ENCODE peak calls at places on chromosomes 1 and 21, in four cellular contexts. D is GM12864, U is omental fat pad, X is endothelial cell. A is an unnamed sample.

GRCh38 chr1:167105150-167105840 is 11.4 kb downstream of the STYXL2 start:
- DNase-seq in X (no peak), U (no peak), D (no peak), A (no peak)

GRCh38 chr1:110746644-110747259 is 72.0 kb upstream of the KCNA3 start:
- DNase-seq in D (no peak), X (peak), U (no peak), A (peak)

GRCh38 chr1:30984167-30984870 is 75.8 kb upstream of the SDC3 start:
- DNase-seq in D (no peak), X (no peak), U (no peak), A (no peak)

GRCh38 chr1:221439008-221439733 is 302.7 kb downstream of the DUSP10 start:
- DNase-seq in D (peak), X (no peak), U (peak), A (peak)

GRCh38 chr1:8155528-8156186 is 129.5 kb upstream of the ERRFI1 start:
- DNase-seq in X (no peak), U (no peak), D (no peak), A (no peak)

GRCh38 chr21:10521091-10521598 is at the start of gene TPTE:
- DNase-seq in X (no peak), U (no peak), D (no peak), A (no peak)

GRCh38 chr1:33165809-33166208 is 16.0 kb downstream of the TRIM62 start:
- DNase-seq in D (no peak), X (no peak), U (no peak), A (no peak)

GRCh38 chr21:42669069-42669468 is 15.6 kb downstream of the PDE9A start:
- DNase-seq in D (no peak), U (no peak), X (no peak), A (no peak)

GRCh38 chr1:48688102-48688760 is 88.5 kb downstream of the BEND5 start:
- DNase-seq in U (no peak), D (no peak), X (no peak), A (no peak)

GRCh38 chr1:234628099-234628498 is 18.1 kb upstream of the IRF2BP2 start:
- DNase-seq in U (no peak), X (no peak), D (no peak), A (peak)

GRCh38 chr1:234976880-234977680 is 151.6 kb downstream of the TOMM20 start:
- DNase-seq in U (no peak), X (no peak), D (no peak), A (no peak)

GRCh38 chr1:99764439-99764838 is 2.0 kb downstream of the FRRS1 start:
- DNase-seq in X (no peak), D (no peak), U (no peak), A (no peak)

GRCh38 chr1:236685917-236686814 is at the start of gene ACTN2:
- DNase-seq in X (peak), U (no peak), D (no peak), A (no peak)

GRCh38 chr1:115098979-115099692 is 9.8 kb upstream of the TSPAN2 start:
- DNase-seq in X (peak), U (no peak), D (peak), A (peak)

GRCh38 chr1:21175670-21176581 is 771 bp downstream of the EIF4G3 start:
- DNase-seq in X (peak), U (no peak), D (no peak), A (no peak)

GRCh38 chr1:3017440-3018050 is 3.7 kb upstream of the ACTRT2 start:
- DNase-seq in U (no peak), D (no peak), X (no peak), A (no peak)

GRCh38 chr1:43711049-43711448 is 3.7 kb downstream of the ST3GAL3 start:
- DNase-seq in U (no peak), X (no peak), D (no peak), A (peak)

GRCh38 chr21:33684923-33685560 is 42.7 kb downstream of the ITSN1 start:
- DNase-seq in U (no peak), D (no peak), X (no peak), A (no peak)

DNA sequence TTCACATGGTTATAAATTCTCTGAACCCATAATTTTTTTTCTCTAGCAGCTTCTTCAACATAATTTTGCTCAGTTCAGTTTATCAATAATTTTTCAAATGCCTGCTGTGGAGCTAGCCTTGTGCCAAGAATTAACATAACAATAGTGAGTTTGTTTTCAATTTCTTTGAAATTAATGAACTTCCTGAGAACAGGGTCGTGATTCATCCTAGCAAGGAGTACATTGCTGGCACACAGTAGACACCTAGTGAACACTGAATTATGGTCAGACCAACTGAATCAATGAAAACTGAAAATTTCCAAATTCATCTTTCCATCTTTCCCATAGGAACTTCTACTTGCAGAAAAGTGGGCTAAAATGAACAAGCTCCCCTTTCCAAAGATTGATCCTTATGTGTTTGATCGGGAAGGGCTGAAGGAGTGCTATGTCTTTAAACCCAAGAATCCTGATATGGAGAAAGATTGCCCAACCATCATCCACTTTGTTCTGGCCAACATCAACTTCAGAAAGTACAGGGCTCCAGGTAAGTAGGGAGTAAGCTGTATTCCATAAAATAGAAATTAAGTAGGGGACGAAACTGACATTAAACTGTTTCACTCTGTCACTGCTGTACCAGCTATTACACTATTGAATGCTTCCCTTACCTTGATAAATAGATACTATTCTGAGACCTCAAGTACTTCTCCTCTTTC is 148.7 kb downstream of the PLA2G4A start:
- DNase-seq in X (no peak), D (no peak), U (no peak), A (no peak)
- TF ChIP-seq CTCF in X (no peak), D (no peak), U (no peak), A (no peak)

DNA sequence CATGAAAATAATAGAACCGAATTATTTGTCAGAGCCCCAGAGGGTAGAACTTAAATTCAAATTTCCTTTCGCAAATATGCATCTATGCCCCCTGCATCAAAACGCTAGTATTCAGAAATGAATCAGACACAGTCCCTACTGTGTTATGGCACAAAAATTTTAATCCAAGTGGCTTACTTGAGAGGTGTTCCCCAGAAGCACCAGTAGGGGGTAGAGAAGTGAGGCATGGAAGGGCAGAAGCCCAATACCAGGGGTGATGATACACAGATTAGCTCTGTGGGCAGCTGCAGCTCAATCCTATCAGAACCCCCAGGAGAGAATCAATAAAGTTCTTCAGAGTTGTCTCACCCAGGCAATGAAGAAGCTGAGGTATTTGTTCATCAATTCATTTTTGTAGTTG is 342.2 kb downstream of the OMA1 start:
- DNase-seq in X (peak), D (no peak), U (no peak), A (no peak)
- TF ChIP-seq CTCF in X (peak), D (peak), U (no peak), A (peak)

DNA sequence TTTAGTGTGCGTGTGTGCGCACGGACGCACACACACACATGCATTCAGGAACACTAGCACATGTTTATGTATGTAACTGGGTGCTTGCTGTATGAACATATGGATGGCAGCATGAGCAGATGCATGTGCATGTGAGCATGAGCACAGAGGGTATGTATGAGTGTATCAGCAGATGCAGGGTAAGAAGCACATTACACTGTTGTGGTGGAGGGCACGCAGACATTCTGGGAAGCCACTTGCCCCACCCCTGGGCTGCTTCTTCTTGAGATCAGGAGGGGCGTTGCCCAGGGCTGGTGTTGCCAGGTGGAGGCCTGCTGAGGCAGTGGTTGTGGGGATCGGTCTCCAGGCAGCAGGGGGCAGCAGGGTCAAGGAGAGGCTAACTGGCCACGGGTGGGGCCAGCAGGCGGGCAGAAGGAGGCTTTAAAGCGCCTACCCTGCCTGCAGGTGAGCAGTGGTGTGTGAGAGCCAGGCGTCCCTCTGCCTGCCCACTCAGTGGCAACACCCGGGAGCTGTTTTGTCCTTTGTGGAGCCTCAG is 3.9 kb upstream of the P3R3URF start:
- DNase-seq in X (peak), U (no peak), D (no peak), A (no peak)
- TF ChIP-seq CTCF in X (no peak), U (no peak), D (peak), A (no peak)

GRCh38 chr1:10751561-10752085 is 44.8 kb downstream of the CASZ1 start:
- DNase-seq in D (no peak), X (no peak), U (no peak), A (no peak)
- TF ChIP-seq CTCF in D (no peak), X (no peak), U (no peak), A (no peak)

GRCh38 chr1:181918893-181919728 is 142.4 kb downstream of the ZNF648 start:
- DNase-seq in D (no peak), U (no peak), X (no peak), A (no peak)

GRCh38 chr1:181919729-181919991 is 141.9 kb downstream of the ZNF648 start:
- DNase-seq in D (no peak), X (no peak), U (no peak), A (no peak)
- TF ChIP-seq CTCF in D (peak), X (no peak), U (no peak), A (no peak)

DNA sequence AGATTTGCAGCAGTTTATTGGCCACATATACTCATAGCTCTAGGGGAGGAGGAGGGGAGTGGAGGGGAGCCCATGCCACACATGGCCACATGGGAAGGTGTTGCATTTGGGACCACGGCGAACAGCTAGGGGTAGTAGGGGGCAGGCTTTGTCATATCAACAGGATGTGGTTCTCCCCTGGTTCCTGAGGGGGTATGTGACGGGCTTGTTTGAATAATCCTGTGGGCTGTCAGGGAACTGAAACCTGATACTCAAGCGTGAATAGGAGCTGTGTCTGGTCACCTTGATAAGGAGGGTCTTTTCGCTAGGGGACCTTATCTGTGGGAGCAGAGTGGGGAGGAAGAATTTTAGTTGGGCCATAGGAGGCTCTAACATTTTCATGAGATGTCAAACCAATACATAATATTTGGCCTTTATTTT is 264.7 kb downstream of the CTH start:
- DNase-seq in D (no peak), U (no peak), X (peak), A (no peak)
- TF ChIP-seq CTCF in D (no peak), U (no peak), X (no peak), A (no peak)

GRCh38 chr1:112533029-112533428 is 24.3 kb downstream of the WNT2B start:
- DNase-seq in U (no peak), D (no peak), X (no peak), A (peak)
- TF ChIP-seq CTCF in U (no peak), D (no peak), X (no peak), A (no peak)

GRCh38 chr21:30958737-30959136 is 77.4 kb upstream of the KRTAP11-1 start:
- DNase-seq in U (no peak), D (no peak), X (no peak), A (no peak)

GRCh38 chr21:30962013-30962412 is 76.3 kb downstream of the KRTAP19-8 start:
- DNase-seq in D (no peak), U (no peak), X (no peak), A (no peak)
- TF ChIP-seq CTCF in D (peak), U (no peak), X (peak), A (no peak)

GRCh38 chr1:159204071-159204790 is 444 bp upstream of the ACKR1 start:
- DNase-seq in U (no peak), X (no peak), D (no peak), A (no peak)

GRCh38 chr1:159203621-159204020 is 1.1 kb upstream of the ACKR1 start:
- DNase-seq in U (no peak), X (no peak), D (no peak), A (no peak)

GRCh38 chr1:159207080-159207479 is 2.4 kb downstream of the ACKR1 start:
- DNase-seq in U (no peak), X (no peak), D (no peak), A (no peak)

GRCh38 chr1:159204791-159205141 is at the start of gene ACKR1:
- DNase-seq in D (no peak), U (no peak), X (no peak), A (no peak)

DNA sequence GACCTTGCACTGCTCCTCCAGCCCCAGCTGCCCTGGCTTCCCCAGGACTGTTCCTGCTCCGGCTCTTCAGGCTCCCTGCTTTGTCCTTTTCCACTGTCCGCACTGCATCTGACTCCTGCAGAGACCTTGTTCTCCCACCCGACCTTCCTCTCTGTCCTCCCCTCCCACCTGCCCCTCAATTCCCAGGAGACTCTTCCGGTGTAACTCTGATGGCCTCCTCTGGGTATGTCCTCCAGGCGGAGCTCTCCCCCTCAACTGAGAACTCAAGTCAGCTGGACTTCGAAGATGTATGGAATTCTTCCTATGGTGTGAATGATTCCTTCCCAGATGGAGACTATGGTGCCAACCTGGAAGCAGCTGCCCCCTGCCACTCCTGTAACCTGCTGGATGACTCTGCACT is 550 bp downstream of the ACKR1 start:
- DNase-seq in U (no peak), X (no peak), D (no peak), A (no peak)
- TF ChIP-seq CTCF in U (no peak), X (no peak), D (no peak), A (peak)

DNA sequence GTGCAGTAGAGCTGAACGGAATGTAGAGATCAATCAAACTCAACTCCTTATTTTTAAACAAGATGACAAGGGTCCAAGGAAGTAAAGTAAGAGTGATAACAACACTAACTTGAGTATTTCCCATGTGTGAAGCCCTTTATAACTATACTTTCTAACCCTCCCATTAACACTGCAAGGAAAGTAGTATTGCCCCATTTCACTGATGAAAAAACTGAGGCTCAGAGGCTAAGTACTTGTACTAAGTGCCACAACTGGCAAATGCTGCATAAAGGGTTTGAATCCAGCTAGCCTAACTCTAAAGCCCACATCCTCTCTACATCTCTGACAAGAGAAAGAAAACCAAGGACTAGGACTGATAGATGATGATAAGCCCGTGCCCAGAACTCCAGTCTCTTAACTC is 8.2 kb upstream of the GJA5 start:
- DNase-seq in X (no peak), D (no peak), U (no peak), A (no peak)
- TF ChIP-seq CTCF in X (no peak), D (no peak), U (no peak), A (no peak)